ENCODE peak calls at places on chromosomes 1 and 21, in five cellular contexts. V, S, R, H and M are unnamed samples.

GRCh38 chr1:21329209-21329844 is 39.1 kb upstream of the ECE1 start:
- DNase-seq in V (peak; percentile 43), S (no peak), R (no peak), H (no peak), M (peak; percentile 44)

GRCh38 chr1:8495928-8496401 is 178.1 kb downstream of the SLC45A1 start:
- DNase-seq in V (peak; percentile 40), S (peak; percentile 19), R (no peak), H (no peak), M (no peak)

GRCh38 chr1:54474500-54475235 is 68.5 kb upstream of the SSBP3 start:
- DNase-seq in V (no peak), S (no peak), R (no peak), H (no peak), M (no peak)

GRCh38 chr21:19120591-19120990 is 717.0 kb upstream of the TMPRSS15 start:
- DNase-seq in V (no peak), S (no peak), R (no peak), H (no peak), M (no peak)

GRCh38 chr1:63615809-63616420 is 22.7 kb downstream of the PGM1 start:
- DNase-seq in V (peak; percentile 68), S (peak; percentile 75), R (peak; percentile 62), H (no peak), M (peak; percentile 74)

GRCh38 chr1:42847721-42848470 is 1.5 kb downstream of the ZNF691 start:
- DNase-seq in V (peak; percentile 64), S (no peak), R (no peak), H (no peak), M (no peak)

GRCh38 chr1:9161963-9162362 is 33.1 kb upstream of the GPR157 start:
- DNase-seq in V (no peak), S (no peak), R (no peak), H (no peak), M (no peak)

GRCh38 chr1:167910530-167910929 is 3.4 kb downstream of the ADCY10 start:
- DNase-seq in V (no peak), S (no peak), R (no peak), H (no peak), M (no peak)

GRCh38 chr21:42781150-42781980 is 98.0 kb downstream of the WDR4 start:
- DNase-seq in V (no peak), S (no peak), R (no peak), H (no peak), M (no peak)

GRCh38 chr1:2858676-2859075 is 57.2 kb upstream of the TTC34 start:
- DNase-seq in V (no peak), S (no peak), R (no peak), H (no peak), M (no peak)
- H3K9me3 ChIP-seq in V (peaks cover 10% of the 10 kb centered on the region), S (peaks cover 72% of the 10 kb centered on the region), R (no peaks in the 10 kb centered on the region), H (no peaks in the 10 kb centered on the region), M (no peaks in the 10 kb centered on the region)

GRCh38 chr1:214493126-214493796 is 58.1 kb downstream of the PTPN14 start:
- DNase-seq in V (no peak), S (peak; percentile 72), R (no peak), H (no peak), M (no peak)

GRCh38 chr1:214491468-214492120 is 59.8 kb downstream of the PTPN14 start:
- DNase-seq in V (no peak), S (no peak), R (no peak), H (no peak), M (no peak)

GRCh38 chr1:214492405-214493075 is 58.9 kb downstream of the PTPN14 start:
- DNase-seq in V (no peak), S (peak; percentile 57), R (no peak), H (no peak), M (no peak)

GRCh38 chr1:214496126-214496525 is 55.3 kb downstream of the PTPN14 start:
- DNase-seq in V (no peak), S (no peak), R (no peak), H (no peak), M (no peak)

DNA sequence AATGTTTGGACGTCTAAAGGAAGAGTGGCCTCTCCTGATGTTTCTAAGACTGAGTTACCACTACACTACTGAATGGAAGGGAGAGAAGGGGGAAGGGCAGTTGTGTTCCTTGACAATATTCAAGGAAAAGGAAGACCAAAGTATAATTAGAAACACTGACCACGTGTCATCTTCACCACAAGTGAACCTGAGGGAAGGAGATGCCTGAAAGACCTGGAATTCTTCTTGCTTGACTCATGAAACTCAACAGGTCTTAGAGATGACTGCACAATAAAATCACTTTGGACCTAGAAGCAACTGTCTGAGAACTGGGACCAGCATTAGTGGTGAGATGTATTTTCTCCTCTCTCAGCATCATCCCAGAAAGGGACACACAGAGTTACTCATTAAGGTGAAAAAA is 56.7 kb downstream of the PTPN14 start:
- DNase-seq in V (no peak), S (no peak), R (no peak), H (no peak), M (no peak)
- H3K27ac ChIP-seq in V (no peak overlapping the region), S (no peak overlapping the region), R (no peak overlapping the region), H (no peak overlapping the region), M (no peak overlapping the region)

GRCh38 chr21:31917108-31917507 is 44.3 kb downstream of the HUNK start:
- DNase-seq in V (no peak), S (no peak), R (no peak), H (no peak), M (no peak)

GRCh38 chr21:31918250-31918775 is 45.5 kb downstream of the HUNK start:
- DNase-seq in V (no peak), S (no peak), R (no peak), H (no peak), M (no peak)

GRCh38 chr21:31922881-31923280 is 50.1 kb downstream of the HUNK start:
- DNase-seq in V (no peak), S (no peak), R (no peak), H (no peak), M (no peak)

GRCh38 chr21:31921079-31921478 is 48.3 kb downstream of the HUNK start:
- DNase-seq in V (no peak), S (peak; percentile 91), R (no peak), H (no peak), M (no peak)

DNA sequence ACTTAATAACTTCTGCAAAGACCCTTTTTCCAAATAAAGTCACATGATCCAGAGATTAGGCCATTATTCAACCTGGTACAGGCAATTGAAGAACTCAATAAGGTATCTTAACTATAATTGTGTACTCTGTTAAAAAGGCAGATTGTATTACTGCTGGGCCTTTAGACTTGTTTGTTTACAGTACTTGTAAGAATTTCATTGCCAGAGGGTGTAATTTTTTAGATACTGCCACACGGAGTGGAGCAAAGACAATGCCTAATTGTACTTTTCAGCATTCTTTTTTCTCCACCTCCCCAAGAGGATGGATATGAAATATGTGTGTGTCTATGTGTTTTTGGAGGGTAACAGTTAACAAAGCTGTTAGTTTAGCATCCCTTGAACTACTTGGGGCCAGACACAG is 47.5 kb downstream of the HUNK start:
- DNase-seq in V (no peak), S (no peak), R (no peak), H (no peak), M (no peak)
- H3K4me1 ChIP-seq in V (no peaks in the 10 kb centered on the region), S (peaks cover 7% of the 10 kb centered on the region), R (no peaks in the 10 kb centered on the region), H (no peaks in the 10 kb centered on the region), M (no peaks in the 10 kb centered on the region)

DNA sequence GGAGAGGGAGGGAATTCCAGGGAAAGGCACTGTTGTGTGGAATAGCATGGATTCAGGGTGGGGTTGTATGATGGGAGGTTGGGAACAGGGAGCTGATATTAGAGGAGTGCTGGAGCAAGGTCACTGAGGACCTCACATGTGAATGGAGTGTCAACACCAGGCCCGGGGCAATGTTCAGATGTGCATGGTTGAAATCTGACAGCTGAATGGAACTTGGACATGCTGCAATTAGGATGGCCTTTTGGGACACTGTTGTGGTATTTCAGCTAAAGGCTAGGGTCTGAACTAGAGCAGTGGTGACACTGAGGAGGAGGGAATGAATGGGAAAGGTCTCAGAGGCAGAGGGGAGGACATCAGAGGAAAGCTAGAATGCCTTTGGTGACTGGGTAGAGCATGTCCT is 25.0 kb downstream of the ZSCAN20 start:
- DNase-seq in V (no peak), S (no peak), R (no peak), H (no peak), M (no peak)
- H3K9me3 ChIP-seq in V (no peaks in the 10 kb centered on the region), S (peaks cover 42% of the 10 kb centered on the region), R (peaks cover 18% of the 10 kb centered on the region), H (peaks cover 54% of the 10 kb centered on the region), M (peaks cover 38% of the 10 kb centered on the region)

GRCh38 chr21:41565550-41565949 is 57.6 kb upstream of the TMPRSS2 start:
- DNase-seq in V (no peak), S (no peak), R (no peak), H (no peak), M (no peak)
- H3K27ac ChIP-seq in V (no peak overlapping the region), S (no peak overlapping the region), R (no peak overlapping the region), H (no peak overlapping the region), M (no peak overlapping the region)

GRCh38 chr1:113253979-113254378 is 136.3 kb upstream of the MAGI3 start:
- DNase-seq in V (no peak), S (no peak), R (no peak), H (no peak), M (no peak)

GRCh38 chr1:113253187-113253966 is 136.9 kb upstream of the MAGI3 start:
- DNase-seq in V (no peak), S (no peak), R (no peak), H (no peak), M (no peak)

GRCh38 chr1:113255038-113255727 is 135.1 kb upstream of the MAGI3 start:
- DNase-seq in V (no peak), S (no peak), R (no peak), H (no peak), M (no peak)

GRCh38 chr1:113250161-113250560 is 140.2 kb upstream of the MAGI3 start:
- DNase-seq in V (no peak), S (no peak), R (no peak), H (no peak), M (no peak)

GRCh38 chr1:113252166-113252565 is 138.1 kb upstream of the MAGI3 start:
- DNase-seq in V (no peak), S (no peak), R (no peak), H (no peak), M (no peak)
- H3K4me1 ChIP-seq in V (no peaks in the 10 kb centered on the region), S (no peaks in the 10 kb centered on the region), R (no peaks in the 10 kb centered on the region), H (peaks cover 4% of the 10 kb centered on the region), M (no peaks in the 10 kb centered on the region)

GRCh38 chr1:2879026-2879425 is 77.5 kb upstream of the TTC34 start:
- DNase-seq in V (no peak), S (no peak), R (no peak), H (no peak), M (no peak)

GRCh38 chr1:2880086-2880485 is 78.6 kb upstream of the TTC34 start:
- DNase-seq in V (no peak), S (no peak), R (no peak), H (no peak), M (no peak)

GRCh38 chr1:2877391-2877790 is 75.9 kb upstream of the TTC34 start:
- DNase-seq in V (no peak), S (no peak), R (no peak), H (no peak), M (no peak)

GRCh38 chr1:2879591-2879990 is 78.1 kb upstream of the TTC34 start:
- DNase-seq in V (no peak), S (no peak), R (no peak), H (no peak), M (no peak)

GRCh38 chr1:2878591-2878990 is 77.1 kb upstream of the TTC34 start:
- DNase-seq in V (no peak), S (no peak), R (no peak), H (no peak), M (no peak)
- H3K9me3 ChIP-seq in V (no peaks in the 10 kb centered on the region), S (peaks cover 76% of the 10 kb centered on the region), R (no peaks in the 10 kb centered on the region), H (no peaks in the 10 kb centered on the region), M (no peaks in the 10 kb centered on the region)

DNA sequence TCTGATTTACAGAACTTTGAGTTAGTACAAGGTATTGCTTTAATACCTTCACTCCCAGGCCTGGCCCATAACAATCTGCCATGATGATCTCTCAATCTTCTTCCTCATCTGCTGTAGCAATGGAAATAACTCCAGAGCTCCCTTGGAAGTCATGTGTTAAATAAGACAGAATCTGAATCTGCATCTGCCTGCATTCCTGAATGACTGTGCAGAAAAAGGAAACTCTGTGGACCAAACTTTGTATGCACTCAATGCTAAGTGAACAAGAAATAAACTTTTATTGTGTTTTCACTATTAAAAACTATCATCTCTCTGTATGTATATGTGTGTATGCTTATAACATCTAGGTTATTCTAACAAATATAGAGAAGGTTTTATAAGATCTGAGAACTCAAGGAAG is 390.3 kb downstream of the USH2A start:
- DNase-seq in V (no peak), S (peak; percentile 48), R (no peak), H (no peak), M (no peak)
- H3K27ac ChIP-seq in V (no peak overlapping the region), S (no peak overlapping the region), R (no peak overlapping the region), H (no peak overlapping the region), M (no peak overlapping the region)